ENCODE peak calls at places on chromosomes 16 and 17, in seven cellular contexts. I is heart left ventricle, P is brain microvascular endothelial cell, K is cardiac fibroblast, S is MM.1S, T is cardiac muscle cell, W is PC-9. H is an unnamed sample.

GRCh38 chr17:50337956-50338355 is 8.0 kb upstream of the XYLT2 start:
- DNase-seq in K (no peak), P (no peak), I (no peak), T (no peak), S (no peak), W (no peak), H (no peak)

GRCh38 chr16:69927056-69927757 is 23.9 kb upstream of the CLEC18A start:
- DNase-seq in S (no peak), T (peak; percentile 94), W (no peak), P (peak; percentile 57), I (peak; percentile 68), K (peak; percentile 90), H (no peak)

GRCh38 chr16:22323998-22324786 is 27.0 kb downstream of the POLR3E start:
- DNase-seq in T (no peak), K (no peak), P (no peak), W (no peak), S (no peak), I (no peak), H (no peak)

GRCh38 chr17:44917456-44917855 is 2.2 kb upstream of the GFAP start:
- DNase-seq in W (no peak), P (no peak), S (no peak), T (no peak), K (no peak), I (no peak), H (no peak)

GRCh38 chr17:32143525-32143865 is 1.2 kb downstream of the RHOT1 start:
- DNase-seq in I (no peak), T (no peak), W (no peak), K (no peak), P (no peak), S (no peak), H (no peak)

GRCh38 chr17:82034371-82035011 is 3.0 kb downstream of the DCXR start:
- DNase-seq in P (no peak), T (no peak), S (no peak), W (no peak), I (no peak), K (no peak), H (peak; percentile 52)

GRCh38 chr17:413706-414440 is 61.3 kb upstream of the RPH3AL start:
- DNase-seq in P (no peak), K (no peak), T (no peak), W (no peak), S (no peak), I (no peak), H (no peak)

GRCh38 chr16:23466162-23466885 is 13.3 kb upstream of the COG7 start:
- DNase-seq in T (peak; percentile 12), W (no peak), K (peak; percentile 5), S (no peak), I (no peak), P (peak; percentile 92), H (no peak)

GRCh38 chr17:81831563-81831956 is 1.5 kb downstream of the MCRIP1 start:
- DNase-seq in T (no peak), P (no peak), I (no peak), W (no peak), K (no peak), S (no peak), H (no peak)

GRCh38 chr16:50260206-50261159 is 5.9 kb upstream of the ADCY7 start:
- DNase-seq in W (no peak), S (no peak), T (no peak), I (no peak), P (no peak), K (no peak), H (no peak)

GRCh38 chr17:57626520-57627210 is 118.4 kb downstream of the CCDC182 start:
- DNase-seq in S (no peak), I (no peak), T (no peak), P (no peak), K (no peak), W (no peak), H (no peak)

GRCh38 chr17:57625511-57625910 is 119.6 kb downstream of the CCDC182 start:
- DNase-seq in T (no peak), S (no peak), I (no peak), P (no peak), W (no peak), K (no peak), H (no peak)

GRCh38 chr17:57627591-57627990 is 117.5 kb downstream of the CCDC182 start:
- DNase-seq in S (no peak), P (no peak), T (no peak), W (no peak), K (no peak), I (no peak), H (no peak)

GRCh38 chr17:57624390-57624789 is 120.7 kb downstream of the CCDC182 start:
- DNase-seq in T (no peak), I (no peak), W (no peak), K (no peak), P (no peak), S (no peak), H (no peak)

GRCh38 chr17:57625957-57626356 is 119.1 kb downstream of the CCDC182 start:
- DNase-seq in P (no peak), K (no peak), T (no peak), S (no peak), W (no peak), I (no peak), H (no peak)
- H3K4me3 ChIP-seq in P (no peak overlapping the region), K (no peak overlapping the region), T (no peak overlapping the region), S (no peak overlapping the region), W (no peak overlapping the region), I (no peak overlapping the region), H (no peak overlapping the region)

GRCh38 chr17:78147315-78147998 is 1.3 kb downstream of the C17orf99 start:
- DNase-seq in P (no peak), I (no peak), W (no peak), K (no peak), T (no peak), S (peak; percentile 68), H (peak; percentile 64)
- H3K4me3 ChIP-seq in P (no peak overlapping the region), I (no peak overlapping the region), W (no peak overlapping the region), K (no peak overlapping the region), T (no peak overlapping the region), S (no peak overlapping the region), H (no peak overlapping the region)

GRCh38 chr17:64773836-64774761 is 112.0 kb upstream of the SMURF2 start:
- DNase-seq in P (peak; percentile 47), I (peak; percentile 16), S (peak; percentile 74), T (peak; percentile 66), K (peak; percentile 60), W (peak; percentile 96), H (peak; percentile 90)

GRCh38 chr17:64772845-64773299 is 110.8 kb upstream of the SMURF2 start:
- DNase-seq in I (no peak), W (no peak), T (no peak), K (no peak), P (no peak), S (no peak), H (no peak)

GRCh38 chr17:64773386-64773835 is 111.3 kb upstream of the SMURF2 start:
- DNase-seq in K (no peak), W (no peak), S (no peak), P (no peak), I (no peak), T (no peak), H (no peak)

GRCh38 chr17:64769712-64770111 is 107.6 kb upstream of the SMURF2 start:
- DNase-seq in I (no peak), K (no peak), P (no peak), W (no peak), T (no peak), S (no peak), H (no peak)

GRCh38 chr17:64771980-64772844 is 110.1 kb upstream of the SMURF2 start:
- DNase-seq in S (no peak), W (no peak), P (no peak), T (no peak), I (no peak), K (no peak), H (no peak)
- H3K4me3 ChIP-seq in S (no peak overlapping the region), W (peak overlapping the region; percentile 71), P (no peak overlapping the region), T (no peak overlapping the region), I (no peak overlapping the region), K (no peak overlapping the region), H (no peak overlapping the region)

GRCh38 chr17:74429604-74430384 is 2.1 kb upstream of the GPRC5C start:
- DNase-seq in K (no peak), S (no peak), I (peak; percentile 40), T (no peak), P (no peak), W (no peak), H (no peak)
- H3K4me3 ChIP-seq in K (no peak overlapping the region), S (no peak overlapping the region), I (peak overlapping the region; percentile 65), T (peak overlapping the region; percentile 79), P (no peak overlapping the region), W (peak overlapping the region; percentile 81), H (no peak overlapping the region)

DNA sequence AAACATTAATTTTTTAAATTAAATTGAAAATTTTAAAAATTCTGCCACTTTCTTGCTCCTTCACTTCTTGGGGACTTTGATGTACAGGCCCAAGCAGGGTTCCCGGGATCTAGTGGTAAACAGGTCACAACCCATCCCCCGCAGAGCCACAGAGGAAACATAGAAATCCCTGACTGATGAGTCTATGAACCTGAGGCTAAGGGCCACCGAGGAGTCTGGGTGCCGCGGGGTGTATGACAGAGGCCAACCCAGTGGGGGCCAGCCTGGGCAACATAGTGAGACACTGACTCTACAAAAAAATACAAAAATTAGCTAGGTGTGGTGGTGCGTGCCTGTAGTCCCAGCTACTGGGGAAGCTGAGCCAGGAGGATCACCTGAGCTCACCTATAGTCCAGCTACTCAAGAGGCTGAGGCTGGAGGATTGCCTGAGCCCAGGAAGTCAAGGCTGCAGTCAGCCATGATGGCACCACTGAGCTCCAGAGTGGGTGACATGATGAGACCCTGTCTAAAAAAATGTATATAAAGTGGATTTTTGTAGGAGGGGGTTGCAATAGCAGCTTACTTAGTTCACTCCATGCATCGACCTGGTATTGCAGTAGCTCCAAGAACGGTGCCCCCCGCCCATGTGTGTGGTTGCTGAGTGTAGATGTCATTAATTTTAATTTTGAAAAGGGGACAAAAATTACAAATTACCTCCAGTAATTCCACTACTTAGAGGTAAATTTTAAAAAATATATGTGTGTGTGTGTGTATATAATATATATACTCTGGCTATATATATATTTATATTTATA is 9.2 kb upstream of the FLYWCH1 start:
- DNase-seq in T (no peak), P (no peak), I (no peak), W (no peak), K (no peak), S (no peak), H (peak; percentile 39)
- H3K4me3 ChIP-seq in T (no peak overlapping the region), P (no peak overlapping the region), I (no peak overlapping the region), W (no peak overlapping the region), K (no peak overlapping the region), S (no peak overlapping the region), H (no peak overlapping the region)